ENCODE peak calls at places on chromosomes 16 and 17, in five cellular contexts. H is lung, N is heart left ventricle, Q is K562, Z is psoas muscle. R is an unnamed sample.

GRCh38 chr16:24482681-24483202 is 56.6 kb upstream of the RBBP6 start:
- DNase-seq in Z (no peak), Q (no peak), N (no peak), H (no peak), R (no peak)

GRCh38 chr17:47776330-47777197 is 43.5 kb downstream of the TBX21 start:
- DNase-seq in H (no peak), N (no peak), Z (no peak), Q (peak; percentile 66), R (peak; percentile 45)

GRCh38 chr17:66965801-66966528 is 1.5 kb downstream of the CACNG4 start:
- DNase-seq in N (no peak), Q (no peak), Z (no peak), H (no peak), R (peak; percentile 63)

GRCh38 chr17:4449736-4450135 is 16.0 kb downstream of the SPNS3 start:
- DNase-seq in H (peak; percentile 70), Z (no peak), Q (no peak), N (no peak), R (no peak)

GRCh38 chr16:89037261-89038152 is 56.1 kb upstream of the ACSF3 start:
- DNase-seq in Z (peak; percentile 14), H (no peak), Q (peak; percentile 76), N (no peak), R (no peak)

GRCh38 chr16:65449526-65449925 is 327.7 kb upstream of the CDH11 start:
- DNase-seq in Q (no peak), Z (no peak), N (no peak), H (no peak), R (no peak)

GRCh38 chr17:38852771-38853291 is 690 bp downstream of the RPL23 start:
- DNase-seq in Z (no peak), Q (peak; percentile 31), N (no peak), H (no peak), R (no peak)

GRCh38 chr16:83113811-83114210 is 487.0 kb downstream of the CDH13 start:
- DNase-seq in Z (no peak), H (no peak), Q (no peak), N (no peak), R (no peak)

GRCh38 chr17:57552114-57552601 is 192.9 kb downstream of the CCDC182 start:
- DNase-seq in H (no peak), N (no peak), Q (peak; percentile 66), Z (no peak), R (peak; percentile 95)

GRCh38 chr16:54939537-54940278 is 9.0 kb downstream of the IRX5 start:
- DNase-seq in H (no peak), N (no peak), Q (peak; percentile 20), Z (no peak), R (no peak)

GRCh38 chr16:49020436-49020835 is 261.2 kb downstream of the CBLN1 start:
- DNase-seq in Z (no peak), H (no peak), Q (no peak), N (no peak), R (no peak)

GRCh38 chr17:72538921-72539352 is 418.1 kb downstream of the SOX9 start:
- DNase-seq in N (no peak), Q (no peak), Z (no peak), H (no peak), R (no peak)

DNA sequence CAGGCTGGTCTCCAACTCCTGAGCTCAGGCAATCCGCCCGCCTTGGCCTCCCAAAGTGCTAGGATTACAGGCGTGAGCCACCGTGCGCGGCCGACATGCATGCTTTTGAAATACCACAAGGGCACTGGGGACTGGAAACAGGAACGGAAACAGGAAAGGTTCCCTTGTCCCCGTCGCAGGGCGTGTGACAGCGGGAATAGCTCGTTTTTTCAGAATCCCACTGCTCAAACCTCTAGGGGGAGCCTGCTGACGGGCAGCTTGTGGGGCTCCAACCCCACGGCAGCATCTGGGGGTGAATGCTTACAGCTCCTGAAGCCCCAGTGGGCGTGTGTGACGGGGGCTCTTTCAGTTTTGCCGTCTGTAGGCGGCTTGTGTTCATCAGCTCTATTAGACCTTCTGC is 18.8 kb upstream of the ASGR2 start:
- DNase-seq in Q (peak; percentile 37), H (peak; percentile 49), Z (no peak), N (no peak), R (peak; percentile 18)
- H3K36me3 ChIP-seq in Q (no peaks in the 10 kb centered on the region), H (no peaks in the 10 kb centered on the region), Z (no peaks in the 10 kb centered on the region), N (no peaks in the 10 kb centered on the region), R (no peaks in the 10 kb centered on the region)

GRCh38 chr16:30355954-30356308 is 823 bp upstream of the CD2BP2 start:
- DNase-seq in Q (no peak), N (no peak), Z (no peak), H (no peak), R (no peak)

GRCh38 chr16:30356401-30357084 is 1.4 kb upstream of the CD2BP2 start:
- DNase-seq in Z (no peak), N (no peak), Q (no peak), H (no peak), R (no peak)

GRCh38 chr16:30353438-30354129 is 1.5 kb downstream of the CD2BP2 start:
- DNase-seq in Z (no peak), Q (no peak), H (no peak), N (no peak), R (no peak)

GRCh38 chr16:30354423-30355143 is 525 bp downstream of the CD2BP2 start:
- DNase-seq in H (no peak), Z (no peak), Q (peak; percentile 26), N (no peak), R (no peak)

GRCh38 chr16:30355144-30355953 is at the start of gene CD2BP2:
- DNase-seq in Q (peak; percentile 94), Z (peak; percentile 97), H (peak; percentile 97), N (peak; percentile 97), R (peak; percentile 96)
- TF ChIP-seq CTCF in Q (no peak), Z (no peak), H (no peak), N (no peak), R (no peak)

DNA sequence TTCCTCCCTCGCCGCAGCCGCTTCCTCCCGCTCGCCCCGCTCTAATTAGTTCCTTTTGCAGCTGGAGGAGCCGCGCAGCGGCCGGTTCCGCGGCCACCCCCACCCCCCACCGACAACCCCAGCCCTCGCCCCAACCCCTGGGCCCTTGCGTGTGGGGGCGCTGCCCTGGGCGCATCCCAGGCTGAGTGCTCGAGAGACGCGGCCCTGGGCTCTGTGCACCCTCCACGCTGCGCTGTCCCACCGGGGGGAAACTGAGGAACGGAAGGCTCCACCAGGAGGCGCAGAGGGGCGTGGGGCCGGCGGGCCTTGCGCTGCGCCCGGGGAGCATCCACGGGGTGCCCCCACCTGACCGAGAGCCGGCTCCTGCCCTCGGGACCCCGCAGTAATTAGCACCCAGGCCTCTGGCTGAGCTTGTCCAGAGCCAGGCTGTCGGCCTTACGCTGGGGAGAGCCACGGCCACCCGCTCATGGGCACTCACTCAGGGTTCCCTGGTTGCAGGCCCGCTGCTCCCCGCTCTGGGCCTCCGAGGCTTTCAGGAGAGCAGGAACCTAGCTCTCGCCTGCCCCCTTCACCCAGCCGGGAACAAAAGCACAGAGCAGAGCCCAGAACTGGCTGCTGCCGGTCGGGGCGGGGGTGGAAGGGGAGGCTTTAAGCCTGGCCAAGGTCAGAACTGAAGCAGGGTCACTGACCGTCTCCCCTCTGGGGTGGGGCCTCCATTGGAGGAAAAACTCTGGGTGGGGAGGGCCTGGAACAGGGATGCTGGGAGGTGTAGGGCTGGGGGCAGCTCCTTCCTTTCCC is 12.1 kb downstream of the GLIS2 start:
- DNase-seq in Z (peak; percentile 79), H (peak; percentile 81), N (peak; percentile 89), Q (peak; percentile 44), R (peak; percentile 86)
- H3K27ac ChIP-seq in Z (peak overlapping the region; percentile 64), H (peak overlapping the region; percentile 86), N (peak overlapping the region; percentile 92), Q (peak overlapping the region; percentile 39), R (peak overlapping the region; percentile 76)

GRCh38 chr16:31703526-31704128 is 170.0 kb upstream of the ZNF267 start:
- DNase-seq in Z (no peak), N (no peak), Q (no peak), H (no peak), R (no peak)
- H3K36me3 ChIP-seq in Z (peaks cover 29% of the 10 kb centered on the region), N (peaks cover 3% of the 10 kb centered on the region), Q (peaks cover 65% of the 10 kb centered on the region), H (no peaks in the 10 kb centered on the region), R (peaks cover 29% of the 10 kb centered on the region)

GRCh38 chr17:55845385-55845784 is 94.5 kb downstream of the PCTP start:
- DNase-seq in N (peak; percentile 27), Z (peak; percentile 64), H (peak; percentile 56), Q (no peak), R (peak; percentile 68)
- TF ChIP-seq CTCF in N (peak; percentile 47), Z (peak; percentile 53), H (no peak), Q (no peak), R (peak; percentile 79)

R was measured in WERI-Rb-1.